ENCODE peak calls at places on chromosome 5, in eight cellular contexts. Q is SK-N-MC, V is NCI-H1105 treated with DMSO at 0.1 percent for 48 hours, H is AG08396, J is HFFc6, Y is right atrium auricular region, K is AG20443, T is MCF 10A. I is an unnamed sample.

GRCh38 chr5:78574731-78575161 is 73.8 kb downstream of the LHFPL2 start:
- DNase-seq in Q (no peak), V (no peak), H (no peak), J (peak; percentile 47), Y (no peak), K (no peak), T (peak; percentile 26), I (no peak)

GRCh38 chr5:159052282-159053011 is 47.3 kb downstream of the EBF1 start:
- DNase-seq in Q (no peak), V (no peak), H (no peak), J (no peak), Y (no peak), K (no peak), T (no peak), I (no peak)

GRCh38 chr5:43874772-43875171 is 271.8 kb downstream of the NNT start:
- DNase-seq in Q (no peak), V (no peak), H (peak; percentile 48), J (no peak), Y (no peak), K (peak; percentile 81), T (no peak), I (no peak)

GRCh38 chr5:108345541-108346171 is 36.2 kb downstream of the FBXL17 start:
- DNase-seq in Q (peak; percentile 62), V (peak; percentile 59), H (peak; percentile 2), J (peak; percentile 63), Y (no peak), K (peak; percentile 13), T (peak; percentile 59), I (peak; percentile 42)

GRCh38 chr5:62466228-62466627 is 53.7 kb downstream of the IPO11 start:
- DNase-seq in Q (no peak), V (no peak), H (no peak), J (peak; percentile 54), Y (no peak), K (peak; percentile 7), T (no peak), I (no peak)

GRCh38 chr5:145976431-145977155 is 40.2 kb downstream of the SH3RF2 start:
- DNase-seq in Q (no peak), V (no peak), H (no peak), J (peak; percentile 30), Y (no peak), K (no peak), T (peak; percentile 29), I (no peak)

GRCh38 chr5:138648841-138649240 is 73.6 kb upstream of the HSPA9 start:
- DNase-seq in Q (no peak), V (no peak), H (no peak), J (no peak), Y (no peak), K (no peak), T (no peak), I (no peak)

GRCh38 chr5:113864437-113864836 is 350.9 kb downstream of the YTHDC2 start:
- DNase-seq in Q (no peak), V (no peak), H (no peak), J (no peak), Y (no peak), K (no peak), T (no peak), I (no peak)

GRCh38 chr5:38379360-38379827 is 121.0 kb downstream of the EGFLAM start:
- DNase-seq in Q (peak; percentile 10), V (no peak), H (no peak), J (no peak), Y (no peak), K (no peak), T (no peak), I (no peak)

GRCh38 chr5:132460835-132461230 is 29.7 kb downstream of the IRF1 start:
- DNase-seq in Q (no peak), V (no peak), H (no peak), J (no peak), Y (no peak), K (no peak), T (no peak), I (no peak)

GRCh38 chr5:52356311-52356918 is 431.3 kb upstream of the ITGA1 start:
- DNase-seq in Q (no peak), V (peak; percentile 89), H (no peak), J (no peak), Y (no peak), K (no peak), T (peak; percentile 31), I (peak; percentile 82)

GRCh38 chr5:10310073-10310779 is 2.5 kb upstream of the CMBL start:
- DNase-seq in Q (peak; percentile 86), V (no peak), H (no peak), J (peak; percentile 80), Y (no peak), K (no peak), T (peak; percentile 94), I (peak; percentile 30)

GRCh38 chr5:68046445-68046844 is 169.1 kb upstream of the PIK3R1 start:
- DNase-seq in Q (no peak), V (no peak), H (peak; percentile 80), J (peak; percentile 99), Y (no peak), K (peak; percentile 87), T (peak; percentile 98), I (no peak)

GRCh38 chr5:122154491-122154890 is 25.1 kb downstream of the ZNF474 start:
- DNase-seq in Q (no peak), V (no peak), H (no peak), J (peak; percentile 58), Y (no peak), K (no peak), T (no peak), I (no peak)

GRCh38 chr5:180647941-180648500 is 1.4 kb downstream of the FLT4 start:
- DNase-seq in Q (no peak), V (no peak), H (no peak), J (no peak), Y (no peak), K (peak; percentile 13), T (no peak), I (no peak)

GRCh38 chr5:105132578-105132977 is 1570.0 kb upstream of the NUDT12 start:
- DNase-seq in Q (no peak), V (no peak), H (no peak), J (no peak), Y (no peak), K (no peak), T (no peak), I (no peak)

GRCh38 chr5:39503148-39503547 is 78.4 kb upstream of the DAB2 start:
- DNase-seq in Q (no peak), V (no peak), H (peak; percentile 30), J (no peak), Y (no peak), K (peak; percentile 62), T (peak; percentile 17), I (no peak)

GRCh38 chr5:116572375-116573278 is 2.0 kb downstream of the SEMA6A start:
- DNase-seq in Q (no peak), V (peak; percentile 70), H (peak; percentile 9), J (no peak), Y (no peak), K (peak; percentile 12), T (no peak), I (peak; percentile 62)

GRCh38 chr5:119355244-119355635 is 579 bp upstream of the TNFAIP8 start:
- DNase-seq in Q (no peak), V (no peak), H (no peak), J (no peak), Y (no peak), K (no peak), T (peak; percentile 94), I (no peak)

GRCh38 chr5:172380992-172381643 is 73.2 kb downstream of the SH3PXD2B start:
- DNase-seq in Q (peak; percentile 32), V (peak; percentile 64), H (peak; percentile 62), J (peak; percentile 62), Y (peak; percentile 80), K (no peak), T (no peak), I (peak; percentile 59)

GRCh38 chr5:40436535-40437237 is 243.0 kb upstream of the PTGER4 start:
- DNase-seq in Q (no peak), V (no peak), H (no peak), J (no peak), Y (no peak), K (no peak), T (no peak), I (no peak)

GRCh38 chr5:149930754-149931574 is 13.6 kb downstream of the PDE6A start:
- DNase-seq in Q (no peak), V (no peak), H (no peak), J (no peak), Y (no peak), K (no peak), T (no peak), I (no peak)

GRCh38 chr5:74056102-74056788 is 430.2 kb downstream of the ARHGEF28 start:
- DNase-seq in Q (no peak), V (no peak), H (no peak), J (no peak), Y (no peak), K (no peak), T (no peak), I (no peak)

GRCh38 chr5:310941-311434 is 10.5 kb upstream of the AHRR start:
- DNase-seq in Q (no peak), V (no peak), H (no peak), J (no peak), Y (peak; percentile 16), K (no peak), T (no peak), I (no peak)

GRCh38 chr5:4100739-4101138 is 505.1 kb downstream of the IRX1 start:
- DNase-seq in Q (no peak), V (no peak), H (no peak), J (no peak), Y (no peak), K (no peak), T (no peak), I (no peak)

GRCh38 chr5:150637245-150638052 is 3.0 kb upstream of the SYNPO start:
- DNase-seq in Q (no peak), V (no peak), H (peak; percentile 85), J (peak; percentile 91), Y (no peak), K (peak; percentile 89), T (peak; percentile 80), I (no peak)